ENCODE peak calls at places on chromosomes 3 and 15, in five cellular contexts. A is ovary; H is stimulated activated effector memory CD8-positive, alpha-beta T cell treated with anti-CD3 and anti-CD28 coated beads, Interleukin-12 subunit alpha, Interleukin-12 subunit beta, amount 100 ng/mL, for 72 hours; J is nucleus accumbens; W is astrocyte of the spinal cord. M is an unnamed sample.

GRCh38 chr3:185175370-185175987 is 22.6 kb upstream of the C3orf70 start:
- DNase-seq in A (peak), W (peak), J (peak), H (no peak), M (peak)

GRCh38 chr15:75192307-75192706 is 9.4 kb upstream of the C15orf39 start:
- DNase-seq in A (no peak), W (no peak), H (no peak), J (no peak), M (no peak)

GRCh38 chr3:196273655-196274054 is 13.9 kb downstream of the PCYT1A start:
- DNase-seq in A (no peak), W (no peak), H (no peak), J (no peak), M (no peak)

GRCh38 chr3:27708246-27708645 is 13.9 kb downstream of the EOMES start:
- DNase-seq in J (no peak), H (no peak), W (no peak), A (no peak), M (no peak)

GRCh38 chr15:63133786-63134185 is 12.1 kb downstream of the LACTB start:
- DNase-seq in A (no peak), W (peak), H (no peak), J (no peak), M (no peak)

GRCh38 chr15:67033012-67033411 is 32.4 kb upstream of the SMAD3 start:
- DNase-seq in H (no peak), A (no peak), W (no peak), J (no peak), M (no peak)

GRCh38 chr3:14640734-14641133 is 10.8 kb upstream of the CCDC174 start:
- DNase-seq in H (no peak), J (no peak), W (no peak), A (no peak), M (no peak)

GRCh38 chr15:33374181-33375006 is 63.6 kb downstream of the RYR3 start:
- DNase-seq in A (no peak), W (no peak), H (no peak), J (no peak), M (no peak)

GRCh38 chr3:188043891-188044290 is 110.1 kb upstream of the LPP start:
- DNase-seq in W (no peak), A (no peak), J (no peak), H (no peak), M (no peak)

GRCh38 chr3:31610700-31611275 is 78.1 kb downstream of the STT3B start:
- DNase-seq in H (no peak), A (no peak), W (peak), J (no peak), M (peak)

GRCh38 chr15:25850154-25851111 is 12.7 kb downstream of the ATP10A start:
- DNase-seq in J (no peak), W (peak), A (peak), H (peak), M (peak)

GRCh38 chr3:57402675-57403074 is 110.2 kb upstream of the ASB14 start:
- DNase-seq in A (no peak), J (no peak), H (no peak), W (no peak), M (no peak)

GRCh38 chr3:123584284-123584987 is 417 bp downstream of the HACD2 start:
- DNase-seq in H (no peak), W (no peak), J (peak), A (peak), M (peak)

GRCh38 chr3:126925411-126926171 is 57.3 kb upstream of the PLXNA1 start:
- DNase-seq in W (no peak), A (no peak), H (no peak), J (peak), M (no peak)

GRCh38 chr15:43958894-43959330 is 132.1 kb downstream of the WDR76 start:
- DNase-seq in A (no peak), J (no peak), W (peak), H (no peak), M (peak)

GRCh38 chr15:26628879-26629529 is 143.9 kb downstream of the GABRB3 start:
- DNase-seq in A (peak), W (no peak), J (peak), H (no peak), M (no peak)

GRCh38 chr3:192830279-192831110 is 87.2 kb downstream of the MB21D2 start:
- DNase-seq in J (no peak), A (no peak), W (no peak), H (no peak), M (peak)

GRCh38 chr3:5126586-5126985 is 4.5 kb downstream of the ARL8B start:
- DNase-seq in A (no peak), H (no peak), J (no peak), W (no peak), M (peak)

GRCh38 chr15:69610858-69611257 is 158.2 kb downstream of the RPLP1 start:
- DNase-seq in W (no peak), A (no peak), H (no peak), J (no peak), M (no peak)

GRCh38 chr15:57158997-57159668 is 217.2 kb upstream of the CGNL1 start:
- DNase-seq in J (no peak), W (no peak), H (no peak), A (no peak), M (no peak)

GRCh38 chr3:156160653-156161052 is 40.3 kb downstream of the KCNAB1 start:
- DNase-seq in A (no peak), W (peak), J (no peak), H (no peak), M (no peak)

GRCh38 chr3:115713247-115713646 is 89.9 kb downstream of the GAP43 start:
- DNase-seq in A (no peak), W (peak), H (no peak), J (no peak), M (no peak)

GRCh38 chr3:194201953-194202666 is 66.2 kb downstream of the HES1 start:
- DNase-seq in H (no peak), J (no peak), A (no peak), W (no peak), M (no peak)

GRCh38 chr3:11509175-11510000 is 134.3 kb downstream of the VGLL4 start:
- DNase-seq in H (no peak), J (no peak), W (no peak), A (peak), M (peak)

GRCh38 chr15:40941528-40942336 is 11.5 kb upstream of the CHAC1 start:
- DNase-seq in W (peak), H (peak), A (peak), J (peak), M (peak)

GRCh38 chr15:70382009-70382749 is 284.5 kb upstream of the TLE3 start:
- DNase-seq in W (no peak), H (no peak), A (no peak), J (no peak), M (no peak)

GRCh38 chr3:143068059-143068458 is 51.5 kb upstream of the CHST2 start:
- DNase-seq in W (no peak), J (no peak), A (no peak), H (no peak), M (no peak)

GRCh38 chr15:55744026-55744655 is 1.2 kb upstream of the PRTG start:
- DNase-seq in J (no peak), A (no peak), W (no peak), H (no peak), M (no peak)